ENCODE peak calls at places on chromosomes 7 and 10, in ten cellular contexts. S is endodermal cell; Q is MM.1S; F is tibial artery; Z is mucosa of descending colon; J is IMR-90; K is naive thymus-derived CD4-positive, alpha-beta T cell; A is HCT116; W is adrenal gland; X is kidney. H is an unnamed sample. For H3K4me1 and H3K36me3, the result is how much of the 10 kb centered on the place peaks cover.

GRCh38 chr10:7520496-7521485 is 110.0 kb upstream of the SFMBT2 start:
- DNase-seq in K (no peak), W (no peak), X (no peak), Z (no peak), S (peak), J (no peak), F (no peak), Q (no peak), A (no peak), H (no peak)

GRCh38 chr7:148624735-148625134 is 34.2 kb downstream of the C7orf33 start:
- DNase-seq in W (no peak), Q (no peak), S (no peak), J (no peak), F (no peak), A (no peak), K (no peak), X (no peak), Z (no peak), H (no peak)

GRCh38 chr7:22594020-22594419 is 94.0 kb upstream of the STEAP1B start:
- DNase-seq in X (no peak), J (no peak), Z (no peak), A (no peak), S (no peak), W (no peak), Q (no peak), K (no peak), F (no peak), H (no peak)

GRCh38 chr7:7736671-7737070 is 18.3 kb upstream of the RPA3 start:
- DNase-seq in S (peak), X (no peak), A (no peak), K (no peak), Z (no peak), W (no peak), F (no peak), J (no peak), Q (no peak), H (no peak)

GRCh38 chr7:138064856-138065357 is 11.4 kb upstream of the AKR1D1 start:
- DNase-seq in Z (peak), J (peak), A (no peak), S (peak), W (peak), F (no peak), K (no peak), Q (no peak), X (no peak), H (no peak)

GRCh38 chr10:45422207-45422606 is 48.2 kb downstream of the ALOX5 start:
- DNase-seq in S (no peak), K (no peak), F (no peak), W (no peak), Q (no peak), Z (no peak), A (no peak), J (no peak), X (no peak), H (no peak)

GRCh38 chr10:17179002-17179401 is 22.5 kb downstream of the TRDMT1 start:
- DNase-seq in W (no peak), K (no peak), S (no peak), J (peak), A (no peak), X (no peak), F (no peak), Q (no peak), Z (no peak), H (no peak)

GRCh38 chr10:7484456-7485266 is 73.8 kb upstream of the SFMBT2 start:
- DNase-seq in Q (peak), Z (peak), S (no peak), K (peak), J (no peak), W (no peak), A (no peak), F (no peak), X (no peak), H (no peak)

GRCh38 chr7:130349911-130350782 is 5.5 kb downstream of the CPA5 start:
- DNase-seq in S (peak), Q (no peak), Z (no peak), K (no peak), X (no peak), F (no peak), J (peak), A (no peak), W (no peak), H (no peak)

GRCh38 chr7:21261627-21262564 is 166.0 kb upstream of the SP4 start:
- DNase-seq in Z (peak), A (peak), Q (peak), X (no peak), S (peak), J (peak), W (peak), F (no peak), K (peak), H (peak)

GRCh38 chr7:3436746-3437145 is 135.7 kb downstream of the SDK1 start:
- DNase-seq in J (peak), A (no peak), Z (no peak), X (no peak), F (no peak), S (no peak), K (no peak), Q (no peak), W (no peak), H (no peak)

GRCh38 chr10:77842652-77843212 is 83.8 kb downstream of the DLG5 start:
- DNase-seq in Z (no peak), J (no peak), Q (no peak), X (peak), A (no peak), K (no peak), S (no peak), F (no peak), W (no peak), H (no peak)

GRCh38 chr7:101862280-101863220 is 45.1 kb downstream of the CUX1 start:
- DNase-seq in A (no peak), W (no peak), K (no peak), Q (no peak), Z (no peak), S (no peak), X (peak), F (no peak), J (peak), H (no peak)

GRCh38 chr10:48470115-48470892 is 134.6 kb downstream of the ARHGAP22 start:
- DNase-seq in A (no peak), Z (no peak), S (peak), K (no peak), J (peak), F (no peak), W (peak), X (peak), Q (no peak), H (no peak)

GRCh38 chr7:65839846-65840245 is 33.0 kb upstream of the VKORC1L1 start:
- DNase-seq in S (no peak), A (no peak), F (no peak), Q (no peak), K (no peak), Z (no peak), W (no peak), X (no peak), J (no peak), H (no peak)

GRCh38 chr7:51187941-51188340 is 128.7 kb downstream of the COBL start:
- DNase-seq in Z (no peak), A (no peak), J (no peak), S (peak), F (no peak), Q (no peak), K (no peak), X (no peak), W (no peak), H (no peak)

GRCh38 chr10:98425511-98426352 is 10.8 kb upstream of the PYROXD2 start:
- DNase-seq in Z (peak), X (no peak), K (peak), S (peak), Q (peak), F (no peak), A (peak), J (peak), W (peak), H (peak)

GRCh38 chr10:31147220-31147608 is 115.5 kb upstream of the ZNF438 start:
- DNase-seq in W (no peak), Q (no peak), F (no peak), A (peak), K (no peak), Z (no peak), S (no peak), J (peak), X (no peak), H (no peak)

GRCh38 chr7:67413670-67414069 is 417.0 kb downstream of the TYW1 start:
- DNase-seq in W (no peak), J (no peak), A (no peak), X (no peak), S (peak), K (no peak), Q (no peak), F (no peak), Z (no peak), H (no peak)

GRCh38 chr10:56139405-56139804 is 221.7 kb downstream of the ZWINT start:
- DNase-seq in S (no peak), J (no peak), A (no peak), K (no peak), Q (no peak), W (no peak), F (no peak), Z (no peak), X (no peak), H (no peak)

DNA sequence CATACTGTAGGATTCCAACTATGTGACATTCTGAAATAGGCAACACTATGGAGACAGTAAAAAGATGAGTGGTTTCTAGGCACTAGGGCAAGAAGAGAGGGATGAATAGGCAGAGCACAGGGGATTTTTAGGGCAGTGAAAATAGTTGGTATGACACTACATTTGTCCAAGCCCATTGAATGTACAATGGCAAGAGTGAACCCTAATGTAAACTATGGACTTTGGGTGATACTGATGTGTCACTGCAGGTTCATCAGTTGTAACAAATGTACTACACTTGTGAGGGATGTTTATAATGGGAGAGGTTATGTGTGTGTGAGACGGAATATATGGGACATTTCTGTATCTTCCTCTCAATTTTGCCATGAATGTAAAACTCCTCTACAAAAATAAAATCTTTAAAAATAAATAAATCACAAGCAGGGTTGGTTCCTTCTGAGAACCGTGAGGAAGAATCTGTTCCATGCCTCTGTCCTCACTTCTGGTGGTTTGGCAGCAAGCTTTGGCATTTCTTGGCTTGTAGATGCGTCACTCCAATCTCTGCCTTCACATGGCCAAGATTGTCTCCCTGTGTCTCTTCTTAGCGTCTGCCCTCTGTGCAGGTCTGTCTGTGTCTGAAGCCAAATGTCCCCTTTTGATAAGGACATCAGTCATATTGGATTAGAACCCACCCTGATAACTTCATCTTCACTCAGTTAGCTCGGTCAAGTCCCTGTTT is 83.1 kb upstream of the AGBL3 start:
- DNase-seq in F (peak), J (no peak), W (no peak), X (no peak), Z (no peak), K (no peak), Q (no peak), A (no peak), S (no peak), H (no peak)
- H3K4me1 ChIP-seq in F (half or more), J (under half), W (under half), X (under half), Z (under half), K (under half), Q (under half), A (under half), S (under half), H (under half)

GRCh38 chr7:44676776-44677175 is 70.3 kb downstream of the OGDH start:
- DNase-seq in X (no peak), Z (no peak), K (no peak), J (no peak), S (no peak), A (no peak), Q (no peak), F (no peak), W (no peak), H (no peak)

GRCh38 chr7:44674381-44674780 is 68.0 kb downstream of the OGDH start:
- DNase-seq in Z (no peak), F (no peak), S (no peak), K (no peak), A (no peak), Q (no peak), J (no peak), W (no peak), X (no peak), H (no peak)

GRCh38 chr7:44678096-44678467 is 70.6 kb upstream of the ZMIZ2 start:
- DNase-seq in W (no peak), F (no peak), S (no peak), Z (no peak), Q (no peak), K (no peak), J (peak), X (no peak), A (no peak), H (no peak)

GRCh38 chr7:44681645-44682044 is 67.0 kb upstream of the ZMIZ2 start:
- DNase-seq in F (no peak), J (no peak), W (no peak), K (no peak), X (no peak), A (no peak), S (no peak), Q (no peak), Z (no peak), H (no peak)

GRCh38 chr7:44678468-44679179 is 70.0 kb upstream of the ZMIZ2 start:
- DNase-seq in J (peak), F (peak), S (no peak), X (no peak), A (no peak), Z (no peak), Q (no peak), K (no peak), W (peak), H (no peak)
- H3K36me3 ChIP-seq in J (under half), F (half or more), S (under half), X (half or more), A (under half), Z (under half), Q (under half), K (under half), W (under half), H (under half)

DNA sequence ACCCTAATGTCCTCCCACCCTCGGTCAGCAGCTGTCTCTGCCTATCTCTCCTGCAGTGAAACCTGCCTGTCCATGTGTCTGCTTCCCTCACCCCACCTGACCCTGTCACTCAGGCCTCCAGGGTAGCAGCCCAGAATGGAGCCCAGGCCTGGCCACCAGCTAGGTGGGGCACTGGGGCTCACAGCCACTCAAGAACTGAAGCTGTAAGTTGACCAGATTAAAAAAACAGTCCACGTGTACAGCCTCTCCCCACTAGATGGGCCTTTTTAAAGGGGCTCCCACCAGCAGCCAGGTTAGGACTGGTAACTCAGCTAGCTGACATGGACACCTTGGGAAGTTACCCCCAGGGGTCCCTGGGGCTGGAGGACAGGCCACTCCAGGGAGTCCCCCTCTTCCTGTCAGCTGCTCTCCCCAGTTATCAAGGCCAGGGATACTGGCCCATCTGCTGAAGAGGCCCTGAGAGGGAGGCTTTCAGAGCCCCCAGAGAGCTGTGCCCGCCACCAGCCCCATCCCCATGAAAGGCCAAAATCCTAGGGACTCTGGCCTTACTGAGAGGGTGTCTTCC is 1.4 kb downstream of the SMARCD3 start:
- DNase-seq in F (no peak), S (peak), Q (no peak), X (peak), K (no peak), J (no peak), A (no peak), Z (no peak), W (no peak), H (no peak)
- H3K4me1 ChIP-seq in F (half or more), S (under half), Q (under half), X (under half), K (under half), J (under half), A (under half), Z (under half), W (half or more), H (under half)

GRCh38 chr10:110914411-110914810 is 4.6 kb downstream of the BBIP1 start:
- DNase-seq in X (no peak), J (peak), F (no peak), S (no peak), Q (no peak), A (no peak), K (no peak), W (no peak), Z (no peak), H (no peak)

GRCh38 chr10:110912374-110912773 is 6.6 kb downstream of the BBIP1 start:
- DNase-seq in Z (no peak), J (peak), F (no peak), K (no peak), A (no peak), S (no peak), W (no peak), Q (no peak), X (no peak), H (no peak)

GRCh38 chr10:110915035-110915434 is 3.9 kb downstream of the BBIP1 start:
- DNase-seq in A (no peak), X (no peak), S (no peak), K (no peak), W (no peak), J (no peak), F (no peak), Q (no peak), Z (no peak), H (no peak)

DNA sequence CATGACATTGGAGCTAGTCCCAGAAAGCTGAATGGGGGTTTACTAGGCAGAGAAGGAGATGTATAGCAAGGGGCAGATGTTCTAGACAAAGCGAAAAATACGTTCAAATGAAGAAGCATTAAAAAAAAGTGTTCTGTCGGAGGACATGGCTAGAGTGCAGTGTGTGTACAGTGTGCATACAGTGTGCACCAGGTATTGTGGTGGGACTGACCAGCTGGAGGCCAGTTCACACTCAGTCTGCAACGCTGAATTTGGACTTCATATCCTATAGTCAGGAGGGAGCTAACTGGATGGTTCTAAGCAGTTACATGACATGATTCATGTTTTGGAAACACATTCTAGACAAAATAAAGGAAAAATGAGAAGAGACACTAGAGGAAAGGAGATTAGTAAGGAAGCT is 8.8 kb downstream of the BBIP1 start:
- DNase-seq in Q (no peak), W (no peak), F (no peak), A (no peak), Z (no peak), S (no peak), X (no peak), J (no peak), K (no peak), H (no peak)
- H3K36me3 ChIP-seq in Q (under half), W (under half), F (under half), A (under half), Z (under half), S (under half), X (under half), J (under half), K (under half), H (under half)

DNA sequence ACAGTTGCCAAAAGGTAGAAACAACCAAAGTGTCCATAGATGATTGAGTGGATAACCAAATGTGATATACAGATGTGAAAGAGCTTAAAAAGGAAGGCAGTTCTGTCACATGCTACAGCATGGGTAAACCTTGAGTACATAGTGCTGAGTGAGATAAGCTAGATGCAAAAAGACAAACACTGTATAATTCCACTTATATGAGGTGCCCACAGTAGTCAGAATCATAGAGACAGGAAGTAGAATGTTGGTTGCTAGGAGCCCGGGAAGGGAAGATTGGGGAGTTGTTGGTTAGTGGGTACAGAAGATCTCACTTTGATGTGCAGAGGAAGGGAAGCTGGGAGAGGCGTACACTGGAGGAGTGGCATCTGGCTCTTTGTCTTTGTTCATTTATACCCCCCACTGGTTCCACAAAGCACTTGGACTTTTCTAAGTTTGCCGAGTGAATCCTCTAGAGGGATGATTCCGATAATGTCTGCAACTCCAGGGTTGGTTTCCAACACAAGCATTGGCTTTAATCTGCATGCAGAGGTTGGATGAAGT is 39.4 kb downstream of the TSPAN14 start:
- DNase-seq in A (no peak), Z (no peak), Q (no peak), K (peak), S (no peak), J (no peak), F (no peak), X (no peak), W (no peak), H (no peak)
- H3K4me1 ChIP-seq in A (half or more), Z (under half), Q (under half), K (half or more), S (under half), J (under half), F (under half), X (half or more), W (under half), H (half or more)